ENCODE peak calls at places on chromosomes 12 and 14, in nine cellular contexts. One of them, this sample, is unnamed.

GRCh38 chr12:3658327-3659163 is 94.4 kb downstream of the CRACR2A start:
- DNase-seq in GM12864: no peak
- DNase-seq in stimulated activated CD4-positive, alpha-beta T cell treated with anti-CD3 and anti-CD28 coated beads, Interleukin-4, amount 100 ng/mL, for 1 hour: peak; percentile 26
- DNase-seq in hepatic stellate cell: no peak
- DNase-seq in Right ventricle myocardium superior: peak; percentile 54
- DNase-seq in iris pigment epithelial cell: peak; percentile 54
- DNase-seq in NCI-H345: no peak
- DNase-seq in effector memory CD8-positive, alpha-beta T cell: peak; percentile 23
- DNase-seq in BJ: no peak
- DNase-seq in this sample: peak; percentile 18

GRCh38 chr12:64800640-64801039 is 23.8 kb upstream of the TBC1D30 start:
- DNase-seq in iris pigment epithelial cell: no peak
- DNase-seq in BJ: no peak
- DNase-seq in hepatic stellate cell: no peak
- DNase-seq in effector memory CD8-positive, alpha-beta T cell: no peak
- DNase-seq in stimulated activated CD4-positive, alpha-beta T cell treated with anti-CD3 and anti-CD28 coated beads, Interleukin-4, amount 100 ng/mL, for 1 hour: no peak
- DNase-seq in NCI-H345: no peak
- DNase-seq in Right ventricle myocardium superior: no peak
- DNase-seq in GM12864: peak; percentile 12
- DNase-seq in this sample: no peak

GRCh38 chr14:100103261-100104005 is 38.2 kb downstream of the EVL start:
- DNase-seq in effector memory CD8-positive, alpha-beta T cell: no peak
- DNase-seq in stimulated activated CD4-positive, alpha-beta T cell treated with anti-CD3 and anti-CD28 coated beads, Interleukin-4, amount 100 ng/mL, for 1 hour: peak; percentile 39
- DNase-seq in NCI-H345: no peak
- DNase-seq in BJ: no peak
- DNase-seq in GM12864: no peak
- DNase-seq in hepatic stellate cell: no peak
- DNase-seq in Right ventricle myocardium superior: no peak
- DNase-seq in iris pigment epithelial cell: no peak
- DNase-seq in this sample: no peak

GRCh38 chr14:63770187-63770807 is 42.4 kb upstream of the SGPP1 start:
- DNase-seq in GM12864: no peak
- DNase-seq in BJ: peak; percentile 23
- DNase-seq in Right ventricle myocardium superior: no peak
- DNase-seq in stimulated activated CD4-positive, alpha-beta T cell treated with anti-CD3 and anti-CD28 coated beads, Interleukin-4, amount 100 ng/mL, for 1 hour: peak; percentile 41
- DNase-seq in NCI-H345: peak; percentile 2
- DNase-seq in hepatic stellate cell: peak; percentile 43
- DNase-seq in iris pigment epithelial cell: peak; percentile 59
- DNase-seq in effector memory CD8-positive, alpha-beta T cell: peak; percentile 48
- DNase-seq in this sample: no peak

GRCh38 chr12:54040148-54040494 is 7.3 kb downstream of the HOXC5 start:
- DNase-seq in Right ventricle myocardium superior: no peak
- DNase-seq in BJ: no peak
- DNase-seq in NCI-H345: no peak
- DNase-seq in GM12864: no peak
- DNase-seq in iris pigment epithelial cell: no peak
- DNase-seq in effector memory CD8-positive, alpha-beta T cell: no peak
- DNase-seq in stimulated activated CD4-positive, alpha-beta T cell treated with anti-CD3 and anti-CD28 coated beads, Interleukin-4, amount 100 ng/mL, for 1 hour: no peak
- DNase-seq in hepatic stellate cell: no peak
- DNase-seq in this sample: no peak

GRCh38 chr12:105864916-105865315 is 273.8 kb downstream of the NUAK1 start:
- DNase-seq in iris pigment epithelial cell: no peak
- DNase-seq in NCI-H345: no peak
- DNase-seq in hepatic stellate cell: no peak
- DNase-seq in Right ventricle myocardium superior: no peak
- DNase-seq in GM12864: no peak
- DNase-seq in stimulated activated CD4-positive, alpha-beta T cell treated with anti-CD3 and anti-CD28 coated beads, Interleukin-4, amount 100 ng/mL, for 1 hour: no peak
- DNase-seq in effector memory CD8-positive, alpha-beta T cell: no peak
- DNase-seq in BJ: no peak
- DNase-seq in this sample: no peak

GRCh38 chr14:49594347-49595089 is 4.2 kb upstream of the LRR1 start:
- DNase-seq in Right ventricle myocardium superior: no peak
- DNase-seq in GM12864: peak; percentile 72
- DNase-seq in iris pigment epithelial cell: peak; percentile 92
- DNase-seq in NCI-H345: no peak
- DNase-seq in stimulated activated CD4-positive, alpha-beta T cell treated with anti-CD3 and anti-CD28 coated beads, Interleukin-4, amount 100 ng/mL, for 1 hour: no peak
- DNase-seq in BJ: no peak
- DNase-seq in effector memory CD8-positive, alpha-beta T cell: no peak
- DNase-seq in hepatic stellate cell: peak; percentile 60
- DNase-seq in this sample: no peak

GRCh38 chr12:102638777-102639176 is 158.4 kb upstream of the IGF1 start:
- DNase-seq in BJ: no peak
- DNase-seq in hepatic stellate cell: no peak
- DNase-seq in NCI-H345: no peak
- DNase-seq in iris pigment epithelial cell: peak; percentile 67
- DNase-seq in GM12864: no peak
- DNase-seq in effector memory CD8-positive, alpha-beta T cell: no peak
- DNase-seq in Right ventricle myocardium superior: no peak
- DNase-seq in stimulated activated CD4-positive, alpha-beta T cell treated with anti-CD3 and anti-CD28 coated beads, Interleukin-4, amount 100 ng/mL, for 1 hour: no peak
- DNase-seq in this sample: no peak

GRCh38 chr12:20631711-20632110 is 63.4 kb upstream of the SLCO1C1 start:
- DNase-seq in GM12864: no peak
- DNase-seq in Right ventricle myocardium superior: no peak
- DNase-seq in hepatic stellate cell: no peak
- DNase-seq in NCI-H345: no peak
- DNase-seq in iris pigment epithelial cell: peak; percentile 31
- DNase-seq in stimulated activated CD4-positive, alpha-beta T cell treated with anti-CD3 and anti-CD28 coated beads, Interleukin-4, amount 100 ng/mL, for 1 hour: no peak
- DNase-seq in BJ: peak; percentile 37
- DNase-seq in effector memory CD8-positive, alpha-beta T cell: no peak
- DNase-seq in this sample: no peak